ENCODE peak calls at places on chromosomes 6 and 20, in four cellular contexts. J is AG09309, N is IMR-90, E is AG10803. Y is an unnamed sample.

GRCh38 chr6:139862311-139862710 is 487.9 kb upstream of the CITED2 start:
- DNase-seq in J (no peak), N (no peak), E (no peak), Y (no peak)

GRCh38 chr6:139917943-139918342 is 543.5 kb upstream of the CITED2 start:
- DNase-seq in J (no peak), N (no peak), E (no peak), Y (no peak)

GRCh38 chr6:112037783-112038216 is 16.1 kb upstream of the CCN6 start:
- DNase-seq in J (peak; percentile 92), N (peak; percentile 90), E (peak; percentile 98), Y (peak; percentile 95)

GRCh38 chr6:95203153-95203754 is 374.1 kb upstream of the MANEA start:
- DNase-seq in J (no peak), N (peak; percentile 45), E (no peak), Y (peak; percentile 40)

GRCh38 chr20:62350098-62350628 is 16.9 kb downstream of the LAMA5 start:
- DNase-seq in J (no peak), N (no peak), E (no peak), Y (no peak)

GRCh38 chr6:166586424-166587156 is at the start of gene RAMACL:
- DNase-seq in J (no peak), N (no peak), E (no peak), Y (no peak)

GRCh38 chr6:26031595-26032386 is 55.4 kb upstream of the HFE start:
- DNase-seq in J (peak; percentile 81), N (peak; percentile 97), E (peak; percentile 93), Y (peak; percentile 97)

GRCh38 chr6:5843078-5843477 is 163.6 kb downstream of the NRN1 start:
- DNase-seq in J (no peak), N (no peak), E (no peak), Y (no peak)

GRCh38 chr20:507933-508332 is 35.7 kb downstream of the CSNK2A1 start:
- DNase-seq in J (no peak), N (peak; percentile 53), E (no peak), Y (no peak)

GRCh38 chr6:21024621-21025020 is 490.4 kb downstream of the CDKAL1 start:
- DNase-seq in J (no peak), N (no peak), E (no peak), Y (no peak)

GRCh38 chr6:25671652-25672051 is 19.6 kb downstream of the SCGN start:
- DNase-seq in J (no peak), N (no peak), E (no peak), Y (no peak)

GRCh38 chr20:54680872-54681297 is 205.5 kb downstream of the DOK5 start:
- DNase-seq in J (no peak), N (peak; percentile 35), E (peak; percentile 36), Y (peak; percentile 58)

DNA sequence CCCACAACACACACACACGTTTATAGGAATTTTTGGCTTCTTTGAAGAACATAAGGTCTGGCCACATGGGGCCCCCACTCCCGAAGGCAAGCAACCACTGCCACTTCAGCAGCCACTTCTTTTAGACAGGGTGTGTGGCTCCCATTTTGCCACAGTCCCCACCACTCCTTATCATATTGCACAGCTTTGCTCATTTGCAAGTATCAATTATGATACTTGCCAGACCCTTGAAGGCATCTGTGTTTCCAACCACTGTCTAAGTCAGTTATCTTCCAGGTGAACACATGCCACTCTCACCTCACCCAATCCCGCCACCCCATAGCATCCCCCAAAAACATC is 73.1 kb downstream of the NOL4L start:
- DNase-seq in J (no peak), N (no peak), E (no peak), Y (no peak)
- TF ChIP-seq CTCF in J (no peak), N (no peak), E (no peak), Y (no peak)

GRCh38 chr20:31717478-31717946 is 5.2 kb downstream of the BCL2L1 start:
- DNase-seq in J (no peak), N (no peak), E (no peak), Y (no peak)
- H3K4me3 ChIP-seq in J (no peak overlapping the region), N (no peak overlapping the region), E (no peak overlapping the region), Y (no peak overlapping the region)

GRCh38 chr6:18444176-18444575 is 57.0 kb downstream of the RNF144B start:
- DNase-seq in J (no peak), N (peak; percentile 8), E (peak; percentile 21), Y (no peak)
- TF ChIP-seq CTCF in J (no peak), N (no peak), E (no peak), Y (no peak)

DNA sequence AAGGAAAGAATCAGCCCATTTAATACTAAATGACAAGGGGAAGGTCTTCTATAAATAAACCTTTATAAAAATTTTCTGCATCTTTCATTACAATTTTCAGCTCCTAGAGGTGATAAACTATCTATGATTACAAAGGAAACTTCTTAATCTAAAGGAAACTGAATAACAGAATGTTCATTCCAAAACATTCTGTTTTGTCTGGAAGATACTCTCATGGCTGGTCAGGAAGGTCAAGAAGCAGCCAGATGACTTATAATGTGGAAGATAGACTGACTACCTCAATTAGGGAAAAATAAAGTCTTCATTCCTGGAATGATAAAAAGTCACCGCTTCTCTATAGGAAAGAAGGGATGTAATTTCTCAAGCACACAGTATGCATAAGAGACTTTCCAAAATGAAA is 131.3 kb downstream of the GMDS start:
- DNase-seq in J (no peak), N (no peak), E (no peak), Y (no peak)
- H3K4me3 ChIP-seq in J (no peak overlapping the region), N (no peak overlapping the region), E (no peak overlapping the region), Y (no peak overlapping the region)

Y was measured in fibroblast of pulmonary artery.